ENCODE peak calls at places on chromosomes 12 and 14, in six cellular contexts. A, X, D, L, G and S are unnamed samples.
A peak's percentile ranks its signal among the peaks of the same experiment; 100 is the strongest.

GRCh38 chr12:4763549-4763948 is 43.3 kb downstream of the GALNT8 start:
- DNase-seq in X (peak; percentile 45), A (no peak), D (peak; percentile 40), L (peak; percentile 38), G (no peak), S (no peak)

GRCh38 chr12:77343291-77343690 is 277.9 kb upstream of the E2F7 start:
- DNase-seq in X (no peak), L (no peak), G (peak; percentile 84), D (no peak), A (no peak), S (peak; percentile 63)

GRCh38 chr14:23186913-23187654 is 3.6 kb upstream of the SLC7A8 start:
- DNase-seq in D (peak; percentile 75), G (peak; percentile 77), A (peak; percentile 65), X (peak; percentile 64), L (peak; percentile 63), S (peak; percentile 76)

GRCh38 chr14:44820230-44820964 is 141.3 kb downstream of the KLHL28 start:
- DNase-seq in G (no peak), X (no peak), L (no peak), D (no peak), A (no peak), S (no peak)

GRCh38 chr12:89947437-89948265 is 239.0 kb upstream of the ATP2B1 start:
- DNase-seq in L (no peak), G (peak; percentile 90), A (no peak), X (no peak), D (peak; percentile 77), S (peak; percentile 95)

GRCh38 chr12:123142948-123143752 is 7.7 kb downstream of the PITPNM2 start:
- DNase-seq in D (peak; percentile 49), A (no peak), G (no peak), L (no peak), X (peak; percentile 38), S (no peak)

GRCh38 chr12:93894391-93895095 is 217.4 kb downstream of the CRADD start:
- DNase-seq in D (peak; percentile 48), G (peak; percentile 85), X (no peak), L (peak; percentile 38), A (no peak), S (no peak)

GRCh38 chr12:96907681-96908163 is 665 bp downstream of the NEDD1 start:
- DNase-seq in G (peak; percentile 59), D (peak; percentile 33), L (peak; percentile 42), X (no peak), A (peak; percentile 42), S (no peak)

GRCh38 chr12:51974646-51975045 is 23.1 kb downstream of the ACVR1B start:
- DNase-seq in G (peak; percentile 49), A (no peak), X (no peak), D (no peak), L (no peak), S (no peak)

GRCh38 chr14:76910371-76910890 is 84.2 kb downstream of the LRRC74A start:
- DNase-seq in A (no peak), L (no peak), G (no peak), X (no peak), D (no peak), S (no peak)

GRCh38 chr14:94748667-94749347 is 21.1 kb downstream of the GSC start:
- DNase-seq in G (no peak), D (peak; percentile 50), X (peak; percentile 59), L (peak; percentile 53), A (peak; percentile 46), S (peak; percentile 42)

GRCh38 chr14:78152246-78153068 is 17.7 kb upstream of the NRXN3 start:
- DNase-seq in G (no peak), L (no peak), A (no peak), X (no peak), D (no peak), S (no peak)

GRCh38 chr12:109999649-109999971 is 380 bp downstream of the ANKRD13A start:
- DNase-seq in G (no peak), A (no peak), L (no peak), X (no peak), D (no peak), S (no peak)

GRCh38 chr12:54175130-54175963 is 13.4 kb downstream of the SMUG1 start:
- DNase-seq in L (no peak), G (no peak), A (peak; percentile 20), X (no peak), D (no peak), S (no peak)

GRCh38 chr14:90109858-90110257 is 48.1 kb downstream of the KCNK13 start:
- DNase-seq in A (no peak), D (no peak), L (peak; percentile 42), G (no peak), X (peak; percentile 38), S (peak; percentile 69)

GRCh38 chr14:33782923-33783322 is 168.0 kb downstream of the EGLN3 start:
- DNase-seq in L (no peak), G (no peak), A (no peak), X (no peak), D (no peak), S (no peak)
- TF ChIP-seq EZH2phosphoT487 in L (no peak), G (no peak), A (no peak), X (no peak), D (no peak), S (no peak)

GRCh38 chr14:38124496-38124895 is 83.2 kb upstream of the SSTR1 start:
- DNase-seq in A (peak; percentile 32), L (no peak), X (no peak), D (no peak), G (no peak), S (no peak)

GRCh38 chr14:38125484-38125912 is 82.2 kb upstream of the SSTR1 start:
- DNase-seq in L (no peak), D (peak; percentile 6), X (no peak), G (peak; percentile 11), A (peak; percentile 92), S (no peak)

GRCh38 chr14:38121280-38121679 is 86.4 kb upstream of the SSTR1 start:
- DNase-seq in X (no peak), A (peak; percentile 17), D (no peak), L (no peak), G (no peak), S (no peak)

GRCh38 chr14:38120109-38120508 is 87.6 kb upstream of the SSTR1 start:
- DNase-seq in G (no peak), D (no peak), X (no peak), A (no peak), L (no peak), S (no peak)

DNA sequence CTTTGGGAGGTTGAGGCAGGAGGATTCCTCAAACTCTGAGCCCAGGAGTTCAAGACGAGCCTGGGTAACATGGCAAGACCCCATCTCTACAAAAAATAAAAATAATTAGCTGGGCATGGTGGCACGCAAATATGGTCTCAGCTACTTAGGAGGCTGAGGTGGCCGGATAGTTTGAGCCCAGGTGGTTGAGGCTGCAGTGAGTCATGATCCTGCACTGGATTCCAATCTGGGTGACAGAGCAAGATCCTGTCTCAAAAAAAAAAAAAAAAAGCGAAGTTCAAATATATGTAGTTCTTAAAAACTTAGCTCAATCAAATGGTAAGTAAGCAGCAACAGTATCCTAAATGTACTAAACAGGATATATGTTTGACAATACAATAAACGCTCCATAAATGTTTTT is 85.5 kb upstream of the SSTR1 start:
- DNase-seq in A (no peak), G (peak; percentile 37), L (no peak), X (no peak), D (no peak), S (peak; percentile 42)
- H3K4me1 ChIP-seq in A (peaks cover 69% of the 10 kb centered on the region), G (peaks cover 13% of the 10 kb centered on the region), L (no peaks in the 10 kb centered on the region), X (no peaks in the 10 kb centered on the region), D (no peaks in the 10 kb centered on the region), S (peaks cover 14% of the 10 kb centered on the region)

GRCh38 chr12:74539765-74540526 is 2.3 kb downstream of the ATXN7L3B start:
- DNase-seq in D (no peak), G (no peak), X (no peak), L (no peak), A (peak; percentile 33), S (no peak)

GRCh38 chr12:74537707-74538385 is at the start of gene ATXN7L3B:
- DNase-seq in L (peak; percentile 90), G (peak; percentile 98), D (peak; percentile 97), A (peak; percentile 95), X (peak; percentile 87), S (peak; percentile 97)

GRCh38 chr12:74539261-74539660 is 1.6 kb downstream of the ATXN7L3B start:
- DNase-seq in X (no peak), G (peak; percentile 11), L (peak; percentile 3), D (no peak), A (peak; percentile 2), S (peak; percentile 7)

GRCh38 chr12:74537126-74537706 is 419 bp upstream of the ATXN7L3B start:
- DNase-seq in L (peak; percentile 50), D (peak; percentile 58), G (peak; percentile 78), A (peak; percentile 83), X (peak; percentile 50), S (peak; percentile 75)

DNA sequence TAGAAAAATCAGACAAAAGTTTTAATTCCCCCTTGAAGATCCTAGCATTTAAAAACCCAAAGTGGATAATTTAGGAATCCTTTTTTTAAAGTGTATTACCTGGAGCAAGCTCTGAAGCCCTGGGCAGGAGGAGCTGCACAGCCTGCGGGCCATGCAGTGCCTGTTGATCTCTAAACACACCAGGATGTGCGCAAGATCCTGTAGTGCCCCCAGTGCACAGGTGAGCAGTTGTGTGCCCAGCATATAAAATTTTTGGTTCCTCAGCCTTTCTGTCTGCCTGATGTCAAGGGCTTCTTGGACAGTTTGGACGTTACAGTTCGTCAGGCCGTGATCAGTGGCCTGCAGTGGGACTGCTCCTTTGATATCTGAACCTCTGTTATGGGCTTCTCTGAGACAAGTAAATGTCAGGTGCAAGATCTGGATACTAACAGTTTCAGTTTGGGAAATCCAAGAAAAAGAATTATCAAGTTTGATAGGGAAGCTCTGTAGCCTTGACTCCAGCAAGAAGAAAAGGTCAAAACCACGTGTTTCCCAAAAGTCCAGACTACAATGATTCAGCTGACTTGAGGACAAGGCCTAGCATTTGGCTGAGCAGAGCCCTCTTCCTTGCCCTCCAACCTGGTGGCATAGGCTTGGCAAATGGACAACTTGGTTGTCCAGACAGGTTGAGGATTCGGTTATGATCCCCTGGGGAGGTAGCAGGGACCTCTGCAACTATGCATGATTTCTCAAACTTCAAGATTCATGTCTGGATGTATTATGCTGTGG is 1.0 kb downstream of the ATXN7L3B start:
- DNase-seq in G (peak; percentile 40), X (no peak), A (peak; percentile 76), L (peak; percentile 11), D (peak; percentile 18), S (peak; percentile 26)
- TF ChIP-seq EZH2phosphoT487 in G (no peak), X (no peak), A (no peak), L (no peak), D (no peak), S (no peak)

GRCh38 chr12:120238839-120239445 is 26.6 kb downstream of the PXN start:
- DNase-seq in L (no peak), A (no peak), D (no peak), X (no peak), G (no peak), S (peak; percentile 50)
- H3K4me1 ChIP-seq in L (peaks cover 47% of the 10 kb centered on the region), A (peaks cover 6% of the 10 kb centered on the region), D (peaks cover 56% of the 10 kb centered on the region), X (peaks cover 94% of the 10 kb centered on the region), G (peaks cover 77% of the 10 kb centered on the region), S (peaks cover 74% of the 10 kb centered on the region)

GRCh38 chr14:56181666-56182065 is 63.5 kb downstream of the PELI2 start:
- DNase-seq in L (no peak), D (no peak), A (no peak), X (no peak), G (no peak), S (peak; percentile 64)
- TF ChIP-seq EZH2phosphoT487 in L (no peak), D (no peak), A (no peak), X (no peak), G (no peak), S (no peak)